ENCODE peak calls at places on chromosomes 13 and 19, in eight cellular contexts. B, K, P, Y, Q, V, E and F are unnamed samples.

GRCh38 chr19:50500753-50501151 is 10.2 kb downstream of the JOSD2 start:
- DNase-seq in B (no peak), K (no peak), P (no peak), Y (no peak), Q (no peak), V (no peak), E (no peak), F (no peak)

GRCh38 chr13:73849292-73849691 is 284.9 kb downstream of the KLF12 start:
- DNase-seq in B (no peak), K (peak; percentile 33), P (peak; percentile 2), Y (no peak), Q (peak; percentile 48), V (no peak), E (peak; percentile 60), F (peak; percentile 4)

GRCh38 chr13:108213946-108214345 is 1.4 kb downstream of the LIG4 start:
- DNase-seq in B (no peak), K (peak; percentile 49), P (no peak), Y (no peak), Q (peak; percentile 52), V (no peak), E (no peak), F (no peak)

GRCh38 chr13:36512771-36513170 is 80.5 kb downstream of the CCNA1 start:
- DNase-seq in B (no peak), K (no peak), P (no peak), Y (no peak), Q (no peak), V (no peak), E (no peak), F (no peak)

GRCh38 chr13:55432814-55433213 is 1707.9 kb upstream of the PRR20A start:
- DNase-seq in B (no peak), K (peak; percentile 25), P (no peak), Y (no peak), Q (no peak), V (no peak), E (no peak), F (no peak)

GRCh38 chr19:1402411-1403070 is 1.2 kb upstream of the GAMT start:
- DNase-seq in B (no peak), K (no peak), P (no peak), Y (no peak), Q (peak; percentile 53), V (no peak), E (no peak), F (no peak)

GRCh38 chr13:38415233-38415632 is 65.6 kb downstream of the UFM1 start:
- DNase-seq in B (no peak), K (no peak), P (no peak), Y (no peak), Q (peak; percentile 21), V (no peak), E (peak; percentile 79), F (peak; percentile 67)

GRCh38 chr19:10421240-10421948 is 1.1 kb downstream of the PDE4A start:
- DNase-seq in B (no peak), K (no peak), P (no peak), Y (no peak), Q (no peak), V (no peak), E (no peak), F (peak; percentile 52)

GRCh38 chr19:18607222-18608101 is 863 bp upstream of the CRLF1 start:
- DNase-seq in B (no peak), K (no peak), P (no peak), Y (no peak), Q (no peak), V (no peak), E (no peak), F (no peak)

GRCh38 chr19:49301165-49301865 is 23.7 kb downstream of the SLC6A16 start:
- DNase-seq in B (peak; percentile 69), K (peak; percentile 83), P (peak; percentile 71), Y (no peak), Q (peak; percentile 57), V (peak; percentile 71), E (peak; percentile 89), F (peak; percentile 79)

GRCh38 chr13:44259045-44260042 is 114.3 kb upstream of the SERP2 start:
- DNase-seq in B (peak; percentile 19), K (peak; percentile 54), P (peak; percentile 44), Y (no peak), Q (peak; percentile 78), V (no peak), E (peak; percentile 89), F (peak; percentile 43)

GRCh38 chr13:113762075-113762474 is 3.0 kb downstream of the TMEM255B start:
- DNase-seq in B (no peak), K (no peak), P (no peak), Y (no peak), Q (no peak), V (no peak), E (no peak), F (no peak)

GRCh38 chr19:37519890-37520289 is 13.2 kb downstream of the ZNF793 start:
- DNase-seq in B (no peak), K (peak; percentile 3), P (peak; percentile 13), Y (no peak), Q (peak; percentile 88), V (no peak), E (no peak), F (no peak)

GRCh38 chr19:17180997-17181702 is 34.0 kb upstream of the USE1 start:
- DNase-seq in B (no peak), K (no peak), P (no peak), Y (no peak), Q (no peak), V (no peak), E (no peak), F (no peak)

GRCh38 chr13:84917252-84917878 is 881.9 kb downstream of the SLITRK6 start:
- DNase-seq in B (peak; percentile 55), K (peak; percentile 60), P (no peak), Y (no peak), Q (peak; percentile 18), V (no peak), E (no peak), F (peak; percentile 3)

GRCh38 chr19:18160792-18161690 is 8.1 kb downstream of the PIK3R2 start:
- DNase-seq in B (peak; percentile 23), K (peak; percentile 78), P (peak; percentile 90), Y (peak; percentile 54), Q (peak; percentile 34), V (peak; percentile 86), E (peak; percentile 85), F (peak; percentile 88)

GRCh38 chr19:12521996-12522395 is 29.3 kb downstream of the ZNF564 start:
- DNase-seq in B (no peak), K (no peak), P (no peak), Y (no peak), Q (no peak), V (no peak), E (peak; percentile 26), F (peak; percentile 54)

GRCh38 chr13:39217471-39217870 is 179.2 kb downstream of the NHLRC3 start:
- DNase-seq in B (no peak), K (no peak), P (no peak), Y (no peak), Q (no peak), V (no peak), E (no peak), F (no peak)

GRCh38 chr19:52640916-52641315 is 2.8 kb upstream of the ZNF83 start:
- DNase-seq in B (no peak), K (no peak), P (no peak), Y (no peak), Q (no peak), V (no peak), E (no peak), F (no peak)

GRCh38 chr13:72290962-72291681 is 424.1 kb upstream of the DACH1 start:
- DNase-seq in B (no peak), K (peak; percentile 81), P (no peak), Y (no peak), Q (peak; percentile 95), V (no peak), E (no peak), F (no peak)